ENCODE peak calls at places on chromosomes 16 and 17, in five cellular contexts. P is activated T-helper 1 cell treated with anti-CD3 and anti-CD28 coated beads, Interleukin-2, amount 50 U/mL, for 16 hours; O is NCI-H1436; A is OCI-M1; Q is activated naive CD8-positive, alpha-beta T cell treated with anti-CD3 and anti-CD28 coated beads, Interleukin-2, amount 50 U/mL, for 24 hours. U is an unnamed sample.

GRCh38 chr17:79732804-79733691 is 2.3 kb downstream of the ENPP7 start:
- DNase-seq in P (no peak), O (no peak), Q (no peak), A (peak; percentile 45), U (no peak)

GRCh38 chr16:524274-525011 is 3.1 kb upstream of the CAPN15 start:
- DNase-seq in P (no peak), O (no peak), A (no peak), Q (no peak), U (no peak)

GRCh38 chr16:15946257-15947044 is 3.0 kb upstream of the ABCC1 start:
- DNase-seq in O (no peak), A (no peak), P (no peak), Q (no peak), U (peak; percentile 59)

GRCh38 chr16:49513040-49513439 is 139.4 kb downstream of the C16orf78 start:
- DNase-seq in P (no peak), Q (no peak), O (peak; percentile 34), A (peak; percentile 0), U (no peak)

GRCh38 chr16:3026003-3026378 is 2.2 kb downstream of the THOC6 start:
- DNase-seq in A (no peak), O (no peak), Q (no peak), P (no peak), U (no peak)

GRCh38 chr16:52597772-52598483 is 51.0 kb upstream of the TOX3 start:
- DNase-seq in P (no peak), Q (no peak), A (no peak), O (no peak), U (no peak)

GRCh38 chr17:17757391-17757791 is 76.1 kb downstream of the RAI1 start:
- DNase-seq in A (no peak), P (no peak), Q (peak; percentile 43), O (peak; percentile 72), U (no peak)

GRCh38 chr16:6382787-6383515 is 949.7 kb upstream of the RBFOX1 start:
- DNase-seq in A (no peak), Q (no peak), P (no peak), O (no peak), U (no peak)

GRCh38 chr16:85387171-85387507 is 226.0 kb upstream of the GSE1 start:
- DNase-seq in A (no peak), Q (no peak), O (no peak), P (no peak), U (no peak)

GRCh38 chr17:76239538-76240274 is 587 bp downstream of the RNF157 start:
- DNase-seq in Q (no peak), P (peak; percentile 5), A (no peak), O (no peak), U (no peak)

GRCh38 chr17:12522743-12523181 is 142.9 kb upstream of the MYOCD start:
- DNase-seq in O (no peak), A (no peak), P (no peak), Q (no peak), U (peak; percentile 91)

GRCh38 chr16:11254913-11255736 is 879 bp downstream of the SOCS1 start:
- DNase-seq in A (peak; percentile 36), P (peak; percentile 51), Q (peak; percentile 55), O (no peak), U (no peak)

GRCh38 chr16:28297784-28298510 is 5.6 kb downstream of the SBK1 start:
- DNase-seq in O (no peak), Q (no peak), A (no peak), P (no peak), U (no peak)

GRCh38 chr17:81518785-81519283 is 6.2 kb upstream of the ACTG1 start:
- DNase-seq in A (no peak), O (no peak), P (no peak), Q (no peak), U (peak; percentile 71)